ENCODE peak calls at places on chromosomes 1 and 21, in eight cellular contexts. One of them, this sample, is unnamed.

GRCh38 chr1:24254783-24255182 is 64.4 kb upstream of the GRHL3 start:
- DNase-seq in neural progenitor cell: no peak
- DNase-seq in endothelial cell: no peak
- DNase-seq in nephron progenitor cell: no peak
- DNase-seq in CD8-positive, alpha-beta T cell: no peak
- DNase-seq in GM10248: no peak
- DNase-seq in prostate gland: no peak
- DNase-seq in left lung: no peak
- DNase-seq in this sample: no peak

GRCh38 chr1:227447531-227447990 is 115.8 kb upstream of the ZNF678 start:
- DNase-seq in neural progenitor cell: peak; percentile 49
- DNase-seq in endothelial cell: peak; percentile 66
- DNase-seq in nephron progenitor cell: peak; percentile 28
- DNase-seq in CD8-positive, alpha-beta T cell: no peak
- DNase-seq in GM10248: no peak
- DNase-seq in prostate gland: no peak
- DNase-seq in left lung: no peak
- DNase-seq in this sample: no peak

GRCh38 chr21:32248616-32249550 is 30.0 kb downstream of the MIS18A start:
- DNase-seq in neural progenitor cell: peak; percentile 62
- DNase-seq in endothelial cell: no peak
- DNase-seq in nephron progenitor cell: peak; percentile 9
- DNase-seq in CD8-positive, alpha-beta T cell: no peak
- DNase-seq in GM10248: no peak
- DNase-seq in prostate gland: no peak
- DNase-seq in left lung: no peak
- DNase-seq in this sample: no peak

GRCh38 chr1:153365696-153366095 is 8.0 kb downstream of the S100A9 start:
- DNase-seq in neural progenitor cell: no peak
- DNase-seq in endothelial cell: no peak
- DNase-seq in nephron progenitor cell: no peak
- DNase-seq in CD8-positive, alpha-beta T cell: no peak
- DNase-seq in GM10248: no peak
- DNase-seq in prostate gland: no peak
- DNase-seq in left lung: no peak
- DNase-seq in this sample: no peak

GRCh38 chr21:38989745-38990423 is 184.2 kb downstream of the ETS2 start:
- DNase-seq in neural progenitor cell: peak; percentile 57
- DNase-seq in endothelial cell: no peak
- DNase-seq in nephron progenitor cell: peak; percentile 64
- DNase-seq in CD8-positive, alpha-beta T cell: no peak
- DNase-seq in GM10248: no peak
- DNase-seq in prostate gland: peak; percentile 75
- DNase-seq in left lung: no peak
- DNase-seq in this sample: no peak

GRCh38 chr1:101006553-101006952 is 19.0 kb downstream of the DPH5 start:
- DNase-seq in neural progenitor cell: no peak
- DNase-seq in endothelial cell: no peak
- DNase-seq in nephron progenitor cell: no peak
- DNase-seq in CD8-positive, alpha-beta T cell: no peak
- DNase-seq in GM10248: no peak
- DNase-seq in prostate gland: no peak
- DNase-seq in left lung: no peak
- DNase-seq in this sample: no peak

GRCh38 chr1:84571150-84571535 is 3.1 kb downstream of the CTBS start:
- DNase-seq in neural progenitor cell: no peak
- DNase-seq in endothelial cell: no peak
- DNase-seq in nephron progenitor cell: no peak
- DNase-seq in CD8-positive, alpha-beta T cell: no peak
- DNase-seq in GM10248: no peak
- DNase-seq in prostate gland: no peak
- DNase-seq in left lung: no peak
- DNase-seq in this sample: no peak

GRCh38 chr1:1407101-1407956 is at the start of gene MRPL20:
- DNase-seq in neural progenitor cell: peak; percentile 95
- DNase-seq in endothelial cell: peak; percentile 84
- DNase-seq in nephron progenitor cell: peak; percentile 92
- DNase-seq in CD8-positive, alpha-beta T cell: peak; percentile 94
- DNase-seq in GM10248: peak; percentile 97
- DNase-seq in prostate gland: peak; percentile 91
- DNase-seq in left lung: peak; percentile 94
- DNase-seq in this sample: peak; percentile 93

GRCh38 chr1:2099871-2100774 is 49.9 kb downstream of the PRKCZ start:
- DNase-seq in neural progenitor cell: no peak
- DNase-seq in endothelial cell: no peak
- DNase-seq in nephron progenitor cell: no peak
- DNase-seq in CD8-positive, alpha-beta T cell: no peak
- DNase-seq in GM10248: no peak
- DNase-seq in prostate gland: no peak
- DNase-seq in left lung: no peak
- DNase-seq in this sample: peak; percentile 51

GRCh38 chr1:206094024-206094423 is 23.2 kb downstream of the AVPR1B start:
- DNase-seq in neural progenitor cell: no peak
- DNase-seq in endothelial cell: no peak
- DNase-seq in nephron progenitor cell: no peak
- DNase-seq in CD8-positive, alpha-beta T cell: no peak
- DNase-seq in GM10248: no peak
- DNase-seq in prostate gland: no peak
- DNase-seq in left lung: no peak
- DNase-seq in this sample: no peak

GRCh38 chr1:44842763-44843655 is at the start of gene PTCH2:
- DNase-seq in neural progenitor cell: peak; percentile 94
- DNase-seq in endothelial cell: peak; percentile 72
- DNase-seq in nephron progenitor cell: peak; percentile 96
- DNase-seq in CD8-positive, alpha-beta T cell: peak; percentile 18
- DNase-seq in GM10248: peak; percentile 62
- DNase-seq in prostate gland: peak; percentile 51
- DNase-seq in left lung: no peak
- DNase-seq in this sample: no peak

GRCh38 chr1:9767964-9768668 is 55.6 kb downstream of the CLSTN1 start:
- DNase-seq in neural progenitor cell: no peak
- DNase-seq in endothelial cell: no peak
- DNase-seq in nephron progenitor cell: no peak
- DNase-seq in CD8-positive, alpha-beta T cell: no peak
- DNase-seq in GM10248: no peak
- DNase-seq in prostate gland: no peak
- DNase-seq in left lung: no peak
- DNase-seq in this sample: no peak

GRCh38 chr21:45982256-45982757 is 737 bp downstream of the COL6A1 start:
- DNase-seq in neural progenitor cell: peak; percentile 54
- DNase-seq in endothelial cell: peak; percentile 34
- DNase-seq in nephron progenitor cell: peak; percentile 45
- DNase-seq in CD8-positive, alpha-beta T cell: no peak
- DNase-seq in GM10248: no peak
- DNase-seq in prostate gland: no peak
- DNase-seq in left lung: peak; percentile 35
- DNase-seq in this sample: peak; percentile 59

GRCh38 chr1:167791281-167792209 is 69.8 kb downstream of the MPZL1 start:
- DNase-seq in neural progenitor cell: peak; percentile 56
- DNase-seq in endothelial cell: no peak
- DNase-seq in nephron progenitor cell: peak; percentile 41
- DNase-seq in CD8-positive, alpha-beta T cell: no peak
- DNase-seq in GM10248: no peak
- DNase-seq in prostate gland: no peak
- DNase-seq in left lung: no peak
- DNase-seq in this sample: no peak

GRCh38 chr1:155717041-155717440 is 28.1 kb downstream of the DAP3 start:
- DNase-seq in neural progenitor cell: no peak
- DNase-seq in endothelial cell: no peak
- DNase-seq in nephron progenitor cell: no peak
- DNase-seq in CD8-positive, alpha-beta T cell: no peak
- DNase-seq in GM10248: peak; percentile 51
- DNase-seq in prostate gland: no peak
- DNase-seq in left lung: no peak
- DNase-seq in this sample: no peak

GRCh38 chr1:200699871-200700270 is 30.2 kb upstream of the DDX59 start:
- DNase-seq in neural progenitor cell: no peak
- DNase-seq in endothelial cell: no peak
- DNase-seq in nephron progenitor cell: no peak
- DNase-seq in CD8-positive, alpha-beta T cell: no peak
- DNase-seq in GM10248: no peak
- DNase-seq in prostate gland: no peak
- DNase-seq in left lung: no peak
- DNase-seq in this sample: no peak

GRCh38 chr21:37060296-37060695 is 12.6 kb downstream of the PIGP start:
- DNase-seq in neural progenitor cell: peak; percentile 76
- DNase-seq in endothelial cell: no peak
- DNase-seq in nephron progenitor cell: peak; percentile 22
- DNase-seq in CD8-positive, alpha-beta T cell: no peak
- DNase-seq in GM10248: no peak
- DNase-seq in prostate gland: no peak
- DNase-seq in left lung: peak; percentile 57
- DNase-seq in this sample: no peak

GRCh38 chr1:205588691-205589445 is 42.9 kb downstream of the ELK4 start:
- DNase-seq in neural progenitor cell: peak; percentile 59
- DNase-seq in endothelial cell: peak; percentile 44
- DNase-seq in nephron progenitor cell: peak; percentile 29
- DNase-seq in CD8-positive, alpha-beta T cell: no peak
- DNase-seq in GM10248: peak; percentile 51
- DNase-seq in prostate gland: no peak
- DNase-seq in left lung: no peak
- DNase-seq in this sample: no peak

GRCh38 chr1:214621178-214621577 is 18.2 kb downstream of the CENPF start:
- DNase-seq in neural progenitor cell: no peak
- DNase-seq in endothelial cell: no peak
- DNase-seq in nephron progenitor cell: no peak
- DNase-seq in CD8-positive, alpha-beta T cell: no peak
- DNase-seq in GM10248: no peak
- DNase-seq in prostate gland: no peak
- DNase-seq in left lung: no peak
- DNase-seq in this sample: no peak

GRCh38 chr21:45128613-45129226 is 54.3 kb downstream of the ADARB1 start:
- DNase-seq in neural progenitor cell: peak; percentile 81
- DNase-seq in endothelial cell: peak; percentile 70
- DNase-seq in nephron progenitor cell: peak; percentile 53
- DNase-seq in CD8-positive, alpha-beta T cell: peak; percentile 65
- DNase-seq in GM10248: peak; percentile 69
- DNase-seq in prostate gland: peak; percentile 73
- DNase-seq in left lung: peak; percentile 72
- DNase-seq in this sample: no peak

GRCh38 chr1:79052829-79053449 is 46.4 kb upstream of the ADGRL4 start:
- DNase-seq in neural progenitor cell: no peak
- DNase-seq in endothelial cell: no peak
- DNase-seq in nephron progenitor cell: no peak
- DNase-seq in CD8-positive, alpha-beta T cell: no peak
- DNase-seq in GM10248: peak; percentile 35
- DNase-seq in prostate gland: no peak
- DNase-seq in left lung: no peak
- DNase-seq in this sample: no peak

GRCh38 chr1:193060938-193061337 is 1.5 kb downstream of the RO60 start:
- DNase-seq in neural progenitor cell: no peak
- DNase-seq in endothelial cell: no peak
- DNase-seq in nephron progenitor cell: no peak
- DNase-seq in CD8-positive, alpha-beta T cell: no peak
- DNase-seq in GM10248: peak; percentile 11
- DNase-seq in prostate gland: no peak
- DNase-seq in left lung: no peak
- DNase-seq in this sample: no peak

GRCh38 chr1:200982071-200982945 is 41.2 kb downstream of the KIF21B start:
- DNase-seq in neural progenitor cell: no peak
- DNase-seq in endothelial cell: no peak
- DNase-seq in nephron progenitor cell: no peak
- DNase-seq in CD8-positive, alpha-beta T cell: no peak
- DNase-seq in GM10248: no peak
- DNase-seq in prostate gland: no peak
- DNase-seq in left lung: no peak
- DNase-seq in this sample: no peak

DNA sequence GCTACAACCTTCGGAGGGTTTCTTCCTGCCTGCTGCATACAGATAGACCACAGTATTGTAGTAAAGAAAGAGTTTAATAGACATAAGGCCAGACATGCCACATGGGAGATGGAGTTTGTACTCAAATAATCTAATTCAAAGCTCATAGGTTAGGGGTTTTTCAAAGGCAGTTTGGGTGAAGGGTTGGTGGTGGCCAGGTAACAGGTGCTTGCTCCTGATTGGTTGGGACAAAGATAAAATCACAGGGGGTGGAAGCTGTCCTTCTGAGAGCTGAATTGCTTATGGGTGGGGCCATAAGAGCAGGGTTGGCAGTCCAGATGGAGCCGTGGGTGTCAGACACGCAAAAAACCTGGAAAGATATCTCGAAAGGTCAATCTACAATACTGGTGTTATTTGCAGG is 92.3 kb upstream of the ETV3 start:
- DNase-seq in neural progenitor cell: no peak
- DNase-seq in endothelial cell: no peak
- DNase-seq in nephron progenitor cell: no peak
- DNase-seq in CD8-positive, alpha-beta T cell: no peak
- DNase-seq in GM10248: no peak
- DNase-seq in prostate gland: no peak
- DNase-seq in left lung: no peak
- DNase-seq in this sample: no peak
- TF ChIP-seq CTCF in neural progenitor cell: no peak
- TF ChIP-seq CTCF in endothelial cell: no peak
- TF ChIP-seq CTCF in nephron progenitor cell: no peak
- TF ChIP-seq CTCF in CD8-positive, alpha-beta T cell: no peak
- TF ChIP-seq CTCF in GM10248: no peak
- TF ChIP-seq CTCF in prostate gland: no peak
- TF ChIP-seq CTCF in left lung: no peak
- TF ChIP-seq CTCF in this sample: no peak

DNA sequence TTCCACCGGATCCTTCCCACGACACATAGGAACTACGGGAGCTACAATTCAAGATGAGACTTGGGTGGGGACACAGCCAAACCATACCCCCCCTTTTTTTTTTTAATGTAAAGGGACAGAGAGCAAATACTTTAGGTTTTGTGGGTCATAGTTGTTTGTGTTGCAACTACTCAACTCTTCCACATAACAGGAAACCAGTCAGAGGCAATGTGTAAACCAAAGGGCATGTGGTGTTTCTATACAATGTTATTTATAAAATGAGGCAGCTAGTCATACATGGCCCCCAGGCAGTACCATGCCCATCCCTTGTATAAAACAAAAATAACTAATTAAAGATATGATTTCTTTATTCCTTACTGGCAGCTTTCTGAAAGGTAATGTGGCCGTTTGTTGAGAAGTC is 845.4 kb upstream of the ADAMTS5 start:
- DNase-seq in neural progenitor cell: no peak
- DNase-seq in endothelial cell: no peak
- DNase-seq in nephron progenitor cell: no peak
- DNase-seq in CD8-positive, alpha-beta T cell: no peak
- DNase-seq in GM10248: no peak
- DNase-seq in prostate gland: no peak
- DNase-seq in left lung: no peak
- DNase-seq in this sample: no peak
- TF ChIP-seq CTCF in neural progenitor cell: no peak
- TF ChIP-seq CTCF in endothelial cell: no peak
- TF ChIP-seq CTCF in nephron progenitor cell: no peak
- TF ChIP-seq CTCF in CD8-positive, alpha-beta T cell: no peak
- TF ChIP-seq CTCF in GM10248: no peak
- TF ChIP-seq CTCF in prostate gland: no peak
- TF ChIP-seq CTCF in left lung: no peak
- TF ChIP-seq CTCF in this sample: no peak

GRCh38 chr21:34243562-34243961 is 120.2 kb upstream of the KCNE2 start:
- DNase-seq in neural progenitor cell: peak; percentile 27
- DNase-seq in endothelial cell: peak; percentile 11
- DNase-seq in nephron progenitor cell: peak; percentile 4
- DNase-seq in CD8-positive, alpha-beta T cell: no peak
- DNase-seq in GM10248: no peak
- DNase-seq in prostate gland: no peak
- DNase-seq in left lung: no peak
- DNase-seq in this sample: no peak
- TF ChIP-seq CTCF in neural progenitor cell: peak; percentile 59
- TF ChIP-seq CTCF in endothelial cell: no peak
- TF ChIP-seq CTCF in nephron progenitor cell: peak; percentile 32
- TF ChIP-seq CTCF in CD8-positive, alpha-beta T cell: no peak
- TF ChIP-seq CTCF in GM10248: peak; percentile 34
- TF ChIP-seq CTCF in prostate gland: no peak
- TF ChIP-seq CTCF in left lung: peak; percentile 29
- TF ChIP-seq CTCF in this sample: peak; percentile 48

GRCh38 chr1:198829948-198830347 is 191.1 kb downstream of the PTPRC start:
- DNase-seq in neural progenitor cell: peak; percentile 51
- DNase-seq in endothelial cell: no peak
- DNase-seq in nephron progenitor cell: no peak
- DNase-seq in CD8-positive, alpha-beta T cell: no peak
- DNase-seq in GM10248: no peak
- DNase-seq in prostate gland: no peak
- DNase-seq in left lung: no peak
- DNase-seq in this sample: no peak
- TF ChIP-seq CTCF in neural progenitor cell: peak; percentile 49
- TF ChIP-seq CTCF in endothelial cell: no peak
- TF ChIP-seq CTCF in nephron progenitor cell: no peak
- TF ChIP-seq CTCF in CD8-positive, alpha-beta T cell: no peak
- TF ChIP-seq CTCF in GM10248: no peak
- TF ChIP-seq CTCF in prostate gland: no peak
- TF ChIP-seq CTCF in left lung: no peak
- TF ChIP-seq CTCF in this sample: peak; percentile 7